ENCODE peak calls at places on chromosomes 6 and 20, in four cellular contexts. O is pancreas, M is heart left ventricle, C is cardiac fibroblast. B is an unnamed sample.

GRCh38 chr20:16061394-16061793 is 511.9 kb downstream of the KIF16B start:
- DNase-seq in M (no peak), C (no peak), O (no peak), B (no peak)

GRCh38 chr6:13415276-13415675 is 72.1 kb downstream of the GFOD1 start:
- DNase-seq in O (no peak), M (no peak), C (no peak), B (no peak)

GRCh38 chr6:36025260-36025931 is 955 bp upstream of the SLC26A8 start:
- DNase-seq in M (no peak), O (no peak), C (peak), B (no peak)

GRCh38 chr20:15071010-15071808 is 733.8 kb upstream of the FLRT3 start:
- DNase-seq in M (no peak), C (no peak), O (no peak), B (no peak)

GRCh38 chr20:54468082-54468481 is 7.3 kb upstream of the DOK5 start:
- DNase-seq in C (no peak), O (no peak), M (peak), B (no peak)

GRCh38 chr6:19836799-19837510 is at the start of gene ID4:
- DNase-seq in C (peak), M (peak), O (peak), B (peak)

GRCh38 chr20:15938847-15939246 is 634.4 kb downstream of the KIF16B start:
- DNase-seq in C (no peak), M (no peak), O (no peak), B (no peak)

GRCh38 chr20:58011106-58011946 is 217.1 kb downstream of the ANKRD60 start:
- DNase-seq in C (no peak), O (no peak), M (no peak), B (no peak)

GRCh38 chr6:130381459-130382380 is 15.9 kb downstream of the TMEM200A start:
- DNase-seq in M (no peak), O (no peak), C (no peak), B (no peak)

GRCh38 chr20:51720854-51721253 is 47.3 kb downstream of the ATP9A start:
- DNase-seq in C (no peak), M (no peak), O (no peak), B (no peak)

DNA sequence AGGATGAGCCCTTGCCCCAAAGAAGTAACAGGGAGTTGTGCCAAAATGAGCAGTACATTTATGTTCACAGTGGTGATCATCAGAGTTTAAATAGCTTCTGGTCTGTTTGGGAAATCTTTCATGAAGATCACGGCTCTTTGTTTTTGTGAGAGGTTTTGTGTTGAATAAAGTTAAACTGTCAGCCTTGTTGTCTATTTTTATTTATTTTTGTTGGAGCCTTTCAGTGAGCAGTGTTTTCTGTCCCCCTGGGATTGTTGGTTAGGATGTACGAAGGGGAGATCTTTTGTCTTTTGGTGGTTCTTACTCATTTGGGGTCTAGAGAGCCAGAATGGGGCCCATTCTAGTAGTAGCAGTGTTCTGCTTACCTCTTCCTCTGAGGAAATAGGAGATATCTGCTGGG is 157.2 kb downstream of the JARID2 start:
- DNase-seq in C (no peak), O (no peak), M (no peak), B (no peak)
- H3K4me3 ChIP-seq in C (no peak), O (no peak), M (no peak), B (no peak)

GRCh38 chr20:3051385-3052019 is 5.7 kb downstream of the MRPS26 start:
- DNase-seq in O (no peak), C (no peak), M (no peak), B (no peak)
- H3K4me3 ChIP-seq in O (no peak), C (no peak), M (no peak), B (no peak)

DNA sequence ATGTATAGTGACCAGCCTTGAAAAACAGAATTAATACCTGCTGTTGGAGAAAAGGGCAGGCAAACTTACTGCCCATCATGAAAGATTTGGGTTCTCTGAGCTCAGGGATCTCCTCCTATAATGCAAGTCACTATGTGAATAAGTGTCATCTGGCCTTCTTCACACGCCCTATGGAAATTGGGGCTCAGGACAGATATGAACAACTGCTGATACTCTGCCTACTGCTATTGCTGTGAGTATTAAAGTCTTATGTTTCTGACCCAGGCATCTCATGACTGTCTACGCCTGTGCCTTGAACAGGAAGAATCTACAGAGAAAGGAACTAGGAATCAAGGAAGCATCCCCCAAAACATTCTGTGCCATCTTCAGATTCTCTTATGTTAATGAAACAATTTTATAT is 226.1 kb downstream of the SOD2 start:
- DNase-seq in M (no peak), O (no peak), C (no peak), B (no peak)
- H3K4me3 ChIP-seq in M (no peak), O (no peak), C (no peak), B (no peak)

DNA sequence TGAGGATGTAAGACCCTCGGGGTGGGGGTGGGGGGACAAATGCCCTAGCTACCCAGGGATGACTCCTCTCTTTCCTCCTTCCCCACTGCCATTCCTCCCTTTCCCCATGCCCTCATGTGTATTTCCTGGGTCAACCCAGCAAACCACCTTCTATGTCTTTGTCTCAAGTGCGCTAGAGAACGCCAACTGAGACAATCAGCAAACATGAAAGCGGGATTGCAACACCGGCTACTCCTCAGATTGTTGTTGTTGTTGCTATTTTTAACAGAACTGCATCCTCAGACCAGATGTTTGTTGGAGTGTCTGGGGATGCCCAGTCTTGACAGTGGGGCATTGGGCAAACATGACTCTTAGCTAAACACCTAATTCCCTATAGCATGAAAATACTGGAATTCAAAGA is 39.3 kb upstream of the HIVEP1 start:
- DNase-seq in M (no peak), C (peak), O (no peak), B (no peak)
- H3K4me3 ChIP-seq in M (no peak), C (no peak), O (no peak), B (no peak)

GRCh38 chr20:45813489-45813888 is 1.0 kb downstream of the UBE2C start:
- DNase-seq in O (no peak), C (no peak), M (no peak), B (no peak)

GRCh38 chr20:45812157-45813005 is at the start of gene UBE2C:
- DNase-seq in C (peak), O (peak), M (peak), B (peak)

GRCh38 chr20:45813006-45813340 is 529 bp downstream of the UBE2C start:
- DNase-seq in M (no peak), C (no peak), O (no peak), B (no peak)

GRCh38 chr20:45816951-45817651 is 4.7 kb downstream of the UBE2C start:
- DNase-seq in O (no peak), C (no peak), M (no peak), B (no peak)

DNA sequence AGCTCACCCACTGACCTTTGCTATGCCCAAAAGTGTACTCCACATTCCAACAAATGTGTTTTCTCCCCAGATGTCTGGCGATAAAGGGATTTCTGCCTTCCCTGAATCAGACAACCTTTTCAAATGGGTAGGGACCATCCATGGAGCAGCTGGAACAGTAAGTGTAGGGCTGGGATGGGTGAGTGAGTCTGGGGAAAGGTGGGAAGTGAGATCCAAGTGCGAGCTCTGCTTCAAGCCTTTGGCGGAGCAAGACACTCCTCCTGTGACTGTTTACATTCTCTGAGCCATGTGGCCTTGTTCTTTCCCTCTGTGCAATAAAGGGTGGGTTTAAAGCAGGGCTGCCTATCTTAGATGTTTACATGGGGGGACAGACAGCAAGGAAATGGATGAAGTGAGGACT is 1.9 kb downstream of the UBE2C start:
- DNase-seq in M (no peak), O (no peak), C (no peak), B (no peak)
- H3K4me3 ChIP-seq in M (no peak), O (no peak), C (no peak), B (no peak)

GRCh38 chr6:28824793-28825731 is 98.7 kb downstream of the TRIM27 start:
- DNase-seq in M (no peak), C (no peak), O (no peak), B (no peak)
- H3K4me3 ChIP-seq in M (no peak), C (no peak), O (no peak), B (no peak)